ENCODE peak calls at places on chromosomes 11 and 22, in eight cellular contexts. One of them, this sample, is unnamed.

GRCh38 chr22:32469799-32470212 is 4.8 kb upstream of the FBXO7 start:
- DNase-seq in right cardiac atrium: no peak
- DNase-seq in fibroblast of lung: peak; percentile 67
- DNase-seq in upper lobe of right lung: no peak
- DNase-seq in naive thymus-derived CD4-positive, alpha-beta T cell: no peak
- DNase-seq in SJSA1: peak; percentile 87
- DNase-seq in left ventricle myocardium inferior: no peak
- DNase-seq in osteoblast: peak; percentile 91
- DNase-seq in this sample: no peak

GRCh38 chr11:27423125-27423524 is 49.5 kb downstream of the LGR4 start:
- DNase-seq in osteoblast: peak; percentile 38
- DNase-seq in upper lobe of right lung: no peak
- DNase-seq in fibroblast of lung: peak; percentile 63
- DNase-seq in right cardiac atrium: peak; percentile 80
- DNase-seq in SJSA1: no peak
- DNase-seq in left ventricle myocardium inferior: peak; percentile 50
- DNase-seq in naive thymus-derived CD4-positive, alpha-beta T cell: no peak
- DNase-seq in this sample: peak; percentile 9

GRCh38 chr11:36500315-36500721 is 9.8 kb downstream of the TRAF6 start:
- DNase-seq in right cardiac atrium: no peak
- DNase-seq in upper lobe of right lung: no peak
- DNase-seq in left ventricle myocardium inferior: no peak
- DNase-seq in SJSA1: peak; percentile 88
- DNase-seq in osteoblast: peak; percentile 88
- DNase-seq in fibroblast of lung: peak; percentile 95
- DNase-seq in naive thymus-derived CD4-positive, alpha-beta T cell: no peak
- DNase-seq in this sample: peak; percentile 40

GRCh38 chr22:31891366-31892079 is 52.8 kb upstream of the YWHAH start:
- DNase-seq in upper lobe of right lung: no peak
- DNase-seq in left ventricle myocardium inferior: no peak
- DNase-seq in right cardiac atrium: no peak
- DNase-seq in fibroblast of lung: peak; percentile 82
- DNase-seq in SJSA1: no peak
- DNase-seq in osteoblast: peak; percentile 70
- DNase-seq in naive thymus-derived CD4-positive, alpha-beta T cell: no peak
- DNase-seq in this sample: no peak

GRCh38 chr22:28009272-28009827 is 90.3 kb upstream of the PITPNB start:
- DNase-seq in fibroblast of lung: peak; percentile 95
- DNase-seq in osteoblast: peak; percentile 98
- DNase-seq in upper lobe of right lung: peak; percentile 85
- DNase-seq in naive thymus-derived CD4-positive, alpha-beta T cell: peak; percentile 57
- DNase-seq in left ventricle myocardium inferior: peak; percentile 69
- DNase-seq in SJSA1: peak; percentile 75
- DNase-seq in right cardiac atrium: peak; percentile 87
- DNase-seq in this sample: peak; percentile 75

GRCh38 chr22:19730662-19731360 is 7.5 kb downstream of the GP1BB start:
- DNase-seq in osteoblast: peak; percentile 100
- DNase-seq in fibroblast of lung: peak; percentile 58
- DNase-seq in left ventricle myocardium inferior: peak; percentile 86
- DNase-seq in SJSA1: peak; percentile 83
- DNase-seq in upper lobe of right lung: peak; percentile 91
- DNase-seq in right cardiac atrium: peak; percentile 94
- DNase-seq in naive thymus-derived CD4-positive, alpha-beta T cell: peak; percentile 69
- DNase-seq in this sample: peak; percentile 83

GRCh38 chr11:15493921-15494630 is 379.4 kb downstream of the INSC start:
- DNase-seq in osteoblast: no peak
- DNase-seq in right cardiac atrium: no peak
- DNase-seq in fibroblast of lung: peak; percentile 10
- DNase-seq in upper lobe of right lung: no peak
- DNase-seq in left ventricle myocardium inferior: no peak
- DNase-seq in SJSA1: no peak
- DNase-seq in naive thymus-derived CD4-positive, alpha-beta T cell: no peak
- DNase-seq in this sample: no peak

GRCh38 chr22:42769574-42770447 is 49.1 kb upstream of the A4GALT start:
- DNase-seq in right cardiac atrium: peak; percentile 88
- DNase-seq in osteoblast: peak; percentile 96
- DNase-seq in upper lobe of right lung: peak; percentile 77
- DNase-seq in left ventricle myocardium inferior: peak; percentile 66
- DNase-seq in naive thymus-derived CD4-positive, alpha-beta T cell: no peak
- DNase-seq in fibroblast of lung: peak; percentile 90
- DNase-seq in SJSA1: peak; percentile 75
- DNase-seq in this sample: peak; percentile 65

GRCh38 chr22:19524170-19525115 is at the start of gene CLDN5:
- DNase-seq in right cardiac atrium: no peak
- DNase-seq in left ventricle myocardium inferior: peak; percentile 61
- DNase-seq in naive thymus-derived CD4-positive, alpha-beta T cell: no peak
- DNase-seq in osteoblast: peak; percentile 82
- DNase-seq in SJSA1: no peak
- DNase-seq in upper lobe of right lung: no peak
- DNase-seq in fibroblast of lung: peak; percentile 21
- DNase-seq in this sample: peak; percentile 69

GRCh38 chr11:111299111-111300026 is 1.0 kb downstream of the POU2AF3 start:
- DNase-seq in SJSA1: peak; percentile 24
- DNase-seq in left ventricle myocardium inferior: peak; percentile 59
- DNase-seq in osteoblast: peak; percentile 93
- DNase-seq in right cardiac atrium: peak; percentile 87
- DNase-seq in upper lobe of right lung: peak; percentile 88
- DNase-seq in naive thymus-derived CD4-positive, alpha-beta T cell: no peak
- DNase-seq in fibroblast of lung: peak; percentile 46
- DNase-seq in this sample: peak; percentile 67

GRCh38 chr11:130999992-131000770 is 83.9 kb upstream of the SNX19 start:
- DNase-seq in upper lobe of right lung: no peak
- DNase-seq in naive thymus-derived CD4-positive, alpha-beta T cell: no peak
- DNase-seq in SJSA1: peak; percentile 84
- DNase-seq in fibroblast of lung: peak; percentile 96
- DNase-seq in left ventricle myocardium inferior: no peak
- DNase-seq in right cardiac atrium: no peak
- DNase-seq in osteoblast: peak; percentile 51
- DNase-seq in this sample: no peak

GRCh38 chr22:23223566-23224317 is 43.4 kb downstream of the BCR start:
- DNase-seq in upper lobe of right lung: no peak
- DNase-seq in left ventricle myocardium inferior: no peak
- DNase-seq in fibroblast of lung: no peak
- DNase-seq in SJSA1: no peak
- DNase-seq in naive thymus-derived CD4-positive, alpha-beta T cell: no peak
- DNase-seq in osteoblast: no peak
- DNase-seq in right cardiac atrium: peak; percentile 64
- DNase-seq in this sample: no peak

GRCh38 chr11:36239636-36240035 is 49.6 kb downstream of the COMMD9 start:
- DNase-seq in right cardiac atrium: no peak
- DNase-seq in naive thymus-derived CD4-positive, alpha-beta T cell: no peak
- DNase-seq in fibroblast of lung: no peak
- DNase-seq in osteoblast: no peak
- DNase-seq in SJSA1: no peak
- DNase-seq in left ventricle myocardium inferior: no peak
- DNase-seq in upper lobe of right lung: no peak
- DNase-seq in this sample: no peak

GRCh38 chr11:61826930-61827572 is 1.0 kb upstream of the FADS2 start:
- DNase-seq in upper lobe of right lung: peak; percentile 73
- DNase-seq in osteoblast: no peak
- DNase-seq in right cardiac atrium: no peak
- DNase-seq in fibroblast of lung: no peak
- DNase-seq in left ventricle myocardium inferior: no peak
- DNase-seq in naive thymus-derived CD4-positive, alpha-beta T cell: no peak
- DNase-seq in SJSA1: peak; percentile 13
- DNase-seq in this sample: no peak

GRCh38 chr11:18692941-18693760 is 5.4 kb upstream of the TMEM86A start:
- DNase-seq in naive thymus-derived CD4-positive, alpha-beta T cell: no peak
- DNase-seq in right cardiac atrium: no peak
- DNase-seq in fibroblast of lung: no peak
- DNase-seq in left ventricle myocardium inferior: no peak
- DNase-seq in osteoblast: peak; percentile 73
- DNase-seq in upper lobe of right lung: no peak
- DNase-seq in SJSA1: no peak
- DNase-seq in this sample: no peak

GRCh38 chr11:95337972-95338429 is 107.0 kb upstream of the SESN3 start:
- DNase-seq in osteoblast: no peak
- DNase-seq in left ventricle myocardium inferior: no peak
- DNase-seq in upper lobe of right lung: no peak
- DNase-seq in naive thymus-derived CD4-positive, alpha-beta T cell: no peak
- DNase-seq in fibroblast of lung: no peak
- DNase-seq in right cardiac atrium: no peak
- DNase-seq in SJSA1: no peak
- DNase-seq in this sample: no peak
- H3K4me3 ChIP-seq in osteoblast: no peak overlapping the region
- H3K4me3 ChIP-seq in left ventricle myocardium inferior: peak overlapping the region; percentile 24
- H3K4me3 ChIP-seq in upper lobe of right lung: no peak overlapping the region
- H3K4me3 ChIP-seq in naive thymus-derived CD4-positive, alpha-beta T cell: no peak overlapping the region
- H3K4me3 ChIP-seq in fibroblast of lung: no peak overlapping the region
- H3K4me3 ChIP-seq in right cardiac atrium: no peak overlapping the region
- H3K4me3 ChIP-seq in SJSA1: no peak overlapping the region
- H3K4me3 ChIP-seq in this sample: no peak overlapping the region

GRCh38 chr11:73380897-73381410 is 4.8 kb downstream of the RELT start:
- DNase-seq in osteoblast: no peak
- DNase-seq in upper lobe of right lung: no peak
- DNase-seq in naive thymus-derived CD4-positive, alpha-beta T cell: no peak
- DNase-seq in fibroblast of lung: no peak
- DNase-seq in right cardiac atrium: peak; percentile 45
- DNase-seq in SJSA1: no peak
- DNase-seq in left ventricle myocardium inferior: no peak
- DNase-seq in this sample: no peak

GRCh38 chr11:73381589-73381988 is 5.4 kb downstream of the RELT start:
- DNase-seq in naive thymus-derived CD4-positive, alpha-beta T cell: no peak
- DNase-seq in upper lobe of right lung: no peak
- DNase-seq in osteoblast: no peak
- DNase-seq in left ventricle myocardium inferior: no peak
- DNase-seq in SJSA1: no peak
- DNase-seq in right cardiac atrium: peak; percentile 44
- DNase-seq in fibroblast of lung: no peak
- DNase-seq in this sample: no peak

GRCh38 chr11:73379189-73379880 is 3.1 kb downstream of the RELT start:
- DNase-seq in fibroblast of lung: no peak
- DNase-seq in right cardiac atrium: no peak
- DNase-seq in left ventricle myocardium inferior: no peak
- DNase-seq in SJSA1: no peak
- DNase-seq in osteoblast: no peak
- DNase-seq in naive thymus-derived CD4-positive, alpha-beta T cell: no peak
- DNase-seq in upper lobe of right lung: peak; percentile 87
- DNase-seq in this sample: peak; percentile 56

GRCh38 chr11:73382183-73382582 is 6.0 kb downstream of the RELT start:
- DNase-seq in fibroblast of lung: no peak
- DNase-seq in naive thymus-derived CD4-positive, alpha-beta T cell: no peak
- DNase-seq in upper lobe of right lung: no peak
- DNase-seq in right cardiac atrium: no peak
- DNase-seq in SJSA1: no peak
- DNase-seq in left ventricle myocardium inferior: no peak
- DNase-seq in osteoblast: no peak
- DNase-seq in this sample: no peak

DNA sequence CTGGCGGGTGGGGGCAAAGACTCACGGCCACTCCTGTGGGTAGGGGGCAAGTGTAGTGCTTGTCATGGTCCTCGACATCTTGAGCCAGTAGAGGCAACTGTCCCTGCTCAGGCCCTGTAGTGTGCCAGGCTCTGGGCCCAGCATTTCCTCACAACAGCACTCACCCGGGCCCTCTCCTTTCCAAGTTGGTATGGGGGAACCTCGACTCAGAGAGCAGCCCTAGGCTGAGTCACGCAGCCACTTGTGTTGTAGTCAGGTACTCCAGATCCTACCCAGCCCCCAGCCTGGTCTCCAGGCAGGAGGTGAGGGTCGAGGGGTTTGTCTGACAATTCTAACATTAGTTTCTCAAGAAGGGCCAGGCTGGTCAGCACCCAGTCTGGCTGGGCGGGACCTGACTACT is 4.1 kb downstream of the RELT start:
- DNase-seq in SJSA1: no peak
- DNase-seq in upper lobe of right lung: no peak
- DNase-seq in right cardiac atrium: no peak
- DNase-seq in fibroblast of lung: no peak
- DNase-seq in osteoblast: no peak
- DNase-seq in left ventricle myocardium inferior: no peak
- DNase-seq in naive thymus-derived CD4-positive, alpha-beta T cell: no peak
- DNase-seq in this sample: no peak
- H3K27ac ChIP-seq in SJSA1: no peak overlapping the region
- H3K27ac ChIP-seq in upper lobe of right lung: no peak overlapping the region
- H3K27ac ChIP-seq in right cardiac atrium: no peak overlapping the region
- H3K27ac ChIP-seq in fibroblast of lung: no peak overlapping the region
- H3K27ac ChIP-seq in osteoblast: no peak overlapping the region
- H3K27ac ChIP-seq in left ventricle myocardium inferior: peak overlapping the region; percentile 40
- H3K27ac ChIP-seq in naive thymus-derived CD4-positive, alpha-beta T cell: no peak overlapping the region
- H3K27ac ChIP-seq in this sample: peak overlapping the region; percentile 43

DNA sequence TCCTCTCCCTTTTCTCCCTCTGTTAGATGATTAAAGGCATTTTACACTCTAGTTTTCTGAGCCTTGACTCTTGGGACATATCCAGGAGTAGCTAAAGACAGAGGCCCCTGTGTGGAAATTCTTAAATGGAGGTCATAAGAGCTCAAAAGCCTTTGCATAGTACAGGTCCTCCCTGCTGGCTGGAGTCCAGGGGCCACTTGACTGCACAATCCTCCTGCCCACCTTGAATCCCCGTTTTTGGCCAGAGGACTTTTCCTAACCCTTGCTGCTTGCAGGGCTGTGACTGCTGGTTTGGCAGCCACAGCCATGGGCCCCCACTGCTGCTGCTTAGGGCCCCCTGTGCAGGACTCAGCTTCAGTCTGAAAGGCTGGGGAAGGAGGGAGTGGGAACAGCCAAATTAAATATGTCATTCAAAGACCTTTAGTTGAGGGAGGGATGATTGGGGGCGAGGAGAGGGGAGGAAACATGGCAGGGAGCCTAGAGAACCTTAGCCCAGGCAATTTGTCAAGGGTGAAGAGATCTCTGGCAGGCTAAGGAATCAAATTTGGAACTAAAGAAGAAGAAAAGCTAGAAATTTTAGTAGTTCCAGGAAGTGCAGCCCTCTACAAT is 33.3 kb downstream of the ARHGAP1 start:
- DNase-seq in left ventricle myocardium inferior: no peak
- DNase-seq in SJSA1: no peak
- DNase-seq in naive thymus-derived CD4-positive, alpha-beta T cell: no peak
- DNase-seq in osteoblast: no peak
- DNase-seq in right cardiac atrium: peak; percentile 84
- DNase-seq in upper lobe of right lung: peak; percentile 56
- DNase-seq in fibroblast of lung: no peak
- DNase-seq in this sample: peak; percentile 46
- H3K4me1 ChIP-seq in left ventricle myocardium inferior: peaks cover 73% of the 10 kb centered on the region
- H3K4me1 ChIP-seq in SJSA1: no peaks in the 10 kb centered on the region
- H3K4me1 ChIP-seq in naive thymus-derived CD4-positive, alpha-beta T cell: peaks cover 32% of the 10 kb centered on the region
- H3K4me1 ChIP-seq in osteoblast: peaks cover 4% of the 10 kb centered on the region
- H3K4me1 ChIP-seq in right cardiac atrium: peaks cover 6% of the 10 kb centered on the region
- H3K4me1 ChIP-seq in upper lobe of right lung: peaks cover 6% of the 10 kb centered on the region
- H3K4me1 ChIP-seq in fibroblast of lung: no peaks in the 10 kb centered on the region
- H3K4me1 ChIP-seq in this sample: peaks cover 36% of the 10 kb centered on the region

DNA sequence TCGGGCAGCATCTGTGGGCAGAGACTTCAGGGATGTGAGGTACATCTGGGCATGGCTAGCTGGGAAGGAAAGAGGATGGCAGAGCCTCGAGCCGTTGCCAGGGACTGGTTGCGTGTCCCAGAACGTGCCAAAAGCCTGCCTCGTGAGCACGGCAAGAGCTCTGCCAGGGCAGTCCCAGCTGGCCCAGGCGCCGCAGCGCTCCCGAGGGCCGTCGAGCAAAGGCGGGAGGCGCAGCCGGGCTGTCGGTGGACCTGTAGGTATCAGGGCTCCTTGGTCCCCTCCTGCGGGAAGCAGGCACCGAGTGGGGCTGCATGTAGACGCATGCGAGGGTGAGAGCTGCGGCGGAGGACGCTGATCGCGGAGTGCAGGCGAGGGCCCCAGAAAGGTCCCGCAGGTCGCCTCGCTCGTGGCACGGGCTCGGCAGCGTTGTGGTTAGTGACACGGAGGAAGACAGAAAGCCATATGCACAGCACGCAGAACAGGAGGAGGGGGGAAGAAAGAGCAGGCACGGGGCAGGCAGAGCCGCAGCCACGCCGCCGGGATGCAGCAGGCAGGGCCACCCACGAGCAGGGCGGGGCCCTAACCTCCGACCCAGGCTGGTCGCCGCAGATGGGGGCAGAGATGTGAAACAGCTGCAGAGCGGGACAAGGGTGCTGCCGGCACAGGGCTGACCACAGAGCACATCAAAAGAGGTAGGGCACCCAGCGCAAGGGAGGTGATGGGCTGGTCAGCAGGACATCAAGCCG is 18.0 kb downstream of the LSP1 start:
- DNase-seq in upper lobe of right lung: peak; percentile 76
- DNase-seq in left ventricle myocardium inferior: peak; percentile 49
- DNase-seq in SJSA1: peak; percentile 52
- DNase-seq in osteoblast: no peak
- DNase-seq in right cardiac atrium: peak; percentile 66
- DNase-seq in fibroblast of lung: no peak
- DNase-seq in naive thymus-derived CD4-positive, alpha-beta T cell: peak; percentile 43
- DNase-seq in this sample: peak; percentile 34
- H3K4me3 ChIP-seq in upper lobe of right lung: no peak overlapping the region
- H3K4me3 ChIP-seq in left ventricle myocardium inferior: peak overlapping the region; percentile 64
- H3K4me3 ChIP-seq in SJSA1: no peak overlapping the region
- H3K4me3 ChIP-seq in osteoblast: peak overlapping the region; percentile 63
- H3K4me3 ChIP-seq in right cardiac atrium: no peak overlapping the region
- H3K4me3 ChIP-seq in fibroblast of lung: no peak overlapping the region
- H3K4me3 ChIP-seq in naive thymus-derived CD4-positive, alpha-beta T cell: peak overlapping the region; percentile 51
- H3K4me3 ChIP-seq in this sample: peak overlapping the region; percentile 35

This sample was measured in heart right ventricle.